ENCODE peak calls at places on chromosome 12, in ten cellular contexts. P is breast epithelium, R is brain microvascular endothelial cell, U is upper lobe of right lung, A is esophagus squamous epithelium, H is SJSA1, J is MM.1S, I is AG09309, D is left ventricle myocardium inferior, C is Peyer's patch. N is an unnamed sample.

GRCh38 chr12:102343361-102344121 is 136.8 kb downstream of the IGF1 start:
- DNase-seq in P (no peak), R (peak), U (no peak), A (no peak), H (peak), J (no peak), I (no peak), D (no peak), C (no peak), N (no peak)

GRCh38 chr12:60152756-60153155 is 556.9 kb downstream of the SLC16A7 start:
- DNase-seq in P (no peak), R (no peak), U (no peak), A (no peak), H (no peak), J (no peak), I (no peak), D (no peak), C (no peak), N (no peak)

GRCh38 chr12:57215668-57216013 is 953 bp upstream of the NXPH4 start:
- DNase-seq in P (no peak), R (no peak), U (no peak), A (no peak), H (no peak), J (no peak), I (no peak), D (no peak), C (peak), N (no peak)

GRCh38 chr12:66636771-66637170 is 42.1 kb downstream of the GRIP1 start:
- DNase-seq in P (no peak), R (no peak), U (no peak), A (no peak), H (no peak), J (no peak), I (no peak), D (peak), C (no peak), N (no peak)

GRCh38 chr12:42698213-42698612 is 108.7 kb upstream of the PRICKLE1 start:
- DNase-seq in P (no peak), R (no peak), U (no peak), A (no peak), H (no peak), J (no peak), I (peak), D (no peak), C (no peak), N (no peak)

GRCh38 chr12:48165089-48166031 is 8.0 kb upstream of the ASB8 start:
- DNase-seq in P (no peak), R (no peak), U (no peak), A (no peak), H (peak), J (peak), I (no peak), D (no peak), C (no peak), N (peak)

GRCh38 chr12:64625243-64626077 is 15.2 kb downstream of the RASSF3 start:
- DNase-seq in P (peak), R (peak), U (peak), A (no peak), H (peak), J (no peak), I (peak), D (peak), C (peak), N (no peak)

GRCh38 chr12:51000245-51000644 is 25.9 kb downstream of the SLC11A2 start:
- DNase-seq in P (no peak), R (peak), U (no peak), A (no peak), H (no peak), J (no peak), I (no peak), D (no peak), C (no peak), N (no peak)

GRCh38 chr12:127038152-127038551 is 1228.8 kb upstream of the TMEM132C start:
- DNase-seq in P (no peak), R (no peak), U (no peak), A (no peak), H (no peak), J (no peak), I (no peak), D (no peak), C (no peak), N (no peak)

GRCh38 chr12:43148711-43149110 is 403.3 kb downstream of the ADAMTS20 start:
- DNase-seq in P (no peak), R (no peak), U (no peak), A (no peak), H (no peak), J (no peak), I (no peak), D (no peak), C (no peak), N (no peak)

GRCh38 chr12:40336573-40337199 is 111.9 kb downstream of the LRRK2 start:
- DNase-seq in P (no peak), R (no peak), U (no peak), A (no peak), H (no peak), J (peak), I (no peak), D (no peak), C (no peak), N (no peak)

GRCh38 chr12:47188576-47189441 is 109.0 kb upstream of the AMIGO2 start:
- DNase-seq in P (no peak), R (peak), U (no peak), A (no peak), H (no peak), J (no peak), I (peak), D (no peak), C (no peak), N (no peak)

GRCh38 chr12:115823635-115824034 is 453.9 kb downstream of the MED13L start:
- DNase-seq in P (no peak), R (no peak), U (no peak), A (no peak), H (no peak), J (no peak), I (no peak), D (no peak), C (no peak), N (no peak)

GRCh38 chr12:123017753-123018152 is 37.3 kb downstream of the ARL6IP4 start:
- DNase-seq in P (no peak), R (no peak), U (no peak), A (no peak), H (no peak), J (no peak), I (no peak), D (no peak), C (no peak), N (no peak)

GRCh38 chr12:72574138-72574537 is 302.0 kb downstream of the TRHDE start:
- DNase-seq in P (no peak), R (no peak), U (no peak), A (no peak), H (no peak), J (no peak), I (no peak), D (no peak), C (no peak), N (no peak)

GRCh38 chr12:109833307-109834189 is at the start of gene TRPV4:
- DNase-seq in P (no peak), R (no peak), U (peak), A (no peak), H (no peak), J (no peak), I (no peak), D (peak), C (no peak), N (no peak)

GRCh38 chr12:48037267-48037915 is 33.1 kb upstream of the COL2A1 start:
- DNase-seq in P (no peak), R (peak), U (no peak), A (no peak), H (peak), J (no peak), I (no peak), D (no peak), C (no peak), N (no peak)

GRCh38 chr12:77032406-77032805 is 33.0 kb downstream of the E2F7 start:
- DNase-seq in P (no peak), R (no peak), U (no peak), A (no peak), H (no peak), J (no peak), I (peak), D (no peak), C (no peak), N (no peak)

GRCh38 chr12:118107026-118107425 is 3.2 kb upstream of the VSIG10 start:
- DNase-seq in P (no peak), R (no peak), U (no peak), A (no peak), H (no peak), J (no peak), I (no peak), D (no peak), C (no peak), N (no peak)

GRCh38 chr12:116339062-116339461 is 61.6 kb upstream of the MED13L start:
- DNase-seq in P (no peak), R (no peak), U (peak), A (no peak), H (no peak), J (no peak), I (no peak), D (no peak), C (no peak), N (no peak)

GRCh38 chr12:88544991-88545684 is 35.1 kb downstream of the KITLG start:
- DNase-seq in P (no peak), R (no peak), U (no peak), A (no peak), H (no peak), J (no peak), I (no peak), D (no peak), C (no peak), N (no peak)

GRCh38 chr12:96237035-96237434 is 42.9 kb downstream of the ELK3 start:
- DNase-seq in P (no peak), R (no peak), U (no peak), A (no peak), H (no peak), J (no peak), I (no peak), D (no peak), C (no peak), N (no peak)

GRCh38 chr12:34051486-34051885 is 29.2 kb downstream of the ALG10 start:
- DNase-seq in P (no peak), R (no peak), U (no peak), A (no peak), H (no peak), J (no peak), I (no peak), D (no peak), C (no peak), N (no peak)

GRCh38 chr12:74963304-74963703 is 246.3 kb downstream of the KCNC2 start:
- DNase-seq in P (no peak), R (no peak), U (no peak), A (no peak), H (no peak), J (no peak), I (no peak), D (no peak), C (no peak), N (no peak)

GRCh38 chr12:108310489-108310888 is 28.6 kb downstream of the CMKLR1 start:
- DNase-seq in P (no peak), R (no peak), U (no peak), A (no peak), H (no peak), J (no peak), I (no peak), D (no peak), C (no peak), N (no peak)

GRCh38 chr12:78018939-78019338 is 188.2 kb downstream of the NAV3 start:
- DNase-seq in P (no peak), R (no peak), U (no peak), A (no peak), H (no peak), J (no peak), I (no peak), D (no peak), C (no peak), N (no peak)

GRCh38 chr12:51863363-51863920 is 14.9 kb upstream of the FIGNL2 start:
- DNase-seq in P (no peak), R (no peak), U (peak), A (no peak), H (no peak), J (no peak), I (no peak), D (no peak), C (no peak), N (no peak)

GRCh38 chr12:58067610-58068387 is 126.4 kb downstream of the ATP23 start:
- DNase-seq in P (no peak), R (peak), U (no peak), A (no peak), H (no peak), J (no peak), I (peak), D (no peak), C (no peak), N (no peak)

GRCh38 chr12:76670776-76671175 is 93.1 kb upstream of the ZDHHC17 start:
- DNase-seq in P (no peak), R (peak), U (no peak), A (no peak), H (no peak), J (no peak), I (no peak), D (no peak), C (no peak), N (no peak)

GRCh38 chr12:100789146-100789545 is 5.4 kb upstream of the ANO4 start:
- DNase-seq in P (no peak), R (no peak), U (no peak), A (no peak), H (no peak), J (no peak), I (no peak), D (no peak), C (no peak), N (no peak)

GRCh38 chr12:118842753-118843335 is 138.5 kb upstream of the SRRM4 start:
- DNase-seq in P (no peak), R (no peak), U (no peak), A (no peak), H (no peak), J (no peak), I (no peak), D (no peak), C (no peak), N (no peak)

GRCh38 chr12:117022465-117022864 is 76.8 kb downstream of the TESC start:
- DNase-seq in P (no peak), R (no peak), U (no peak), A (no peak), H (no peak), J (no peak), I (no peak), D (no peak), C (no peak), N (no peak)

GRCh38 chr12:78183854-78184253 is 353.2 kb downstream of the NAV3 start:
- DNase-seq in P (no peak), R (no peak), U (no peak), A (no peak), H (no peak), J (peak), I (no peak), D (no peak), C (no peak), N (no peak)

GRCh38 chr12:68499616-68500015 is 111.1 kb upstream of the RAP1B start:
- DNase-seq in P (no peak), R (no peak), U (no peak), A (no peak), H (no peak), J (no peak), I (no peak), D (no peak), C (no peak), N (no peak)

GRCh38 chr12:117038919-117039318 is 60.3 kb downstream of the TESC start:
- DNase-seq in P (no peak), R (no peak), U (no peak), A (no peak), H (no peak), J (no peak), I (no peak), D (peak), C (no peak), N (no peak)

GRCh38 chr12:106673151-106673550 is 90.3 kb downstream of the RFX4 start:
- DNase-seq in P (no peak), R (no peak), U (no peak), A (no peak), H (no peak), J (no peak), I (no peak), D (no peak), C (no peak), N (no peak)

GRCh38 chr12:106669216-106669615 is 86.4 kb downstream of the RFX4 start:
- DNase-seq in P (no peak), R (no peak), U (no peak), A (no peak), H (no peak), J (no peak), I (no peak), D (no peak), C (no peak), N (no peak)

GRCh38 chr12:106670131-106670530 is 87.3 kb downstream of the RFX4 start:
- DNase-seq in P (no peak), R (no peak), U (no peak), A (no peak), H (no peak), J (no peak), I (no peak), D (no peak), C (no peak), N (no peak)

GRCh38 chr12:106672308-106673085 is 89.7 kb downstream of the RFX4 start:
- DNase-seq in P (no peak), R (no peak), U (no peak), A (no peak), H (no peak), J (no peak), I (no peak), D (no peak), C (no peak), N (no peak)

GRCh38 chr12:106671840-106672239 is 89.0 kb downstream of the RFX4 start:
- DNase-seq in P (no peak), R (no peak), U (no peak), A (no peak), H (no peak), J (no peak), I (no peak), D (no peak), C (no peak), N (no peak)
- H3K4me3 ChIP-seq in P (no peak), R (no peak), U (no peak), A (no peak), H (no peak), J (no peak), I (no peak), D (no peak), C (no peak), N (no peak)

GRCh38 chr12:14399871-14400270 is 34.4 kb downstream of the ATF7IP start:
- DNase-seq in P (no peak), R (peak), U (no peak), A (no peak), H (no peak), J (no peak), I (no peak), D (no peak), C (no peak), N (no peak)
- H3K4me3 ChIP-seq in P (no peak), R (no peak), U (no peak), A (peak), H (no peak), J (no peak), I (no peak), D (no peak), C (no peak), N (peak)

GRCh38 chr12:113697646-113698504 is 226.2 kb upstream of the LHX5 start:
- DNase-seq in P (no peak), R (no peak), U (no peak), A (no peak), H (no peak), J (no peak), I (no peak), D (no peak), C (no peak), N (no peak)
- H3K4me3 ChIP-seq in P (no peak), R (no peak), U (no peak), A (no peak), H (no peak), J (no peak), I (no peak), D (no peak), C (no peak), N (no peak)

DNA sequence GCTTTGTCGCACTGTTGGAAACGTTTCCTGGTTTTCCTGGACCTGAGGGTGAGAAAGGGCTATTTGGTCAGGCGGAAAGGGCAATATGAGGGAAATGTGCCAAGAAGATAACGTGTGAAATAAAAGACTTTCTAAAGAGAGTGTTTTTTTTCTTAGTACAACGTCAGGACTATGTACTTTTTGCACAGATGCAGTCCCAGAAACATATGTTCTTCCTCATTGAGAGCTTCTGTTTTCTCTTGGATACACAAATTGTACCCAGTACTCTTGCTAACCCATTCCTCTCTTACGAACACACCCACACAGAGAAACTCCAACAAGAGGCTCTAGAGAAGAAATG is 669 bp upstream of the PKP2 start:
- DNase-seq in P (no peak), R (no peak), U (no peak), A (no peak), H (no peak), J (no peak), I (no peak), D (no peak), C (no peak), N (no peak)
- H3K4me3 ChIP-seq in P (peak), R (peak), U (peak), A (peak), H (peak), J (peak), I (no peak), D (peak), C (peak), N (no peak)

GRCh38 chr12:31370645-31371620 is 45.0 kb upstream of the SINHCAF start:
- DNase-seq in P (no peak), R (no peak), U (no peak), A (no peak), H (no peak), J (no peak), I (no peak), D (no peak), C (peak), N (no peak)
- H3K4me3 ChIP-seq in P (no peak), R (no peak), U (peak), A (peak), H (no peak), J (no peak), I (no peak), D (peak), C (peak), N (no peak)

N was measured in GM12864.